ENCODE peak calls at places on chromosomes 12 and 14, in four cellular contexts. L, H, D and T are unnamed samples.

GRCh38 chr14:89654998-89655397 is 238.0 kb upstream of the FOXN3 start:
- DNase-seq in D (no peak), H (no peak), L (no peak), T (no peak)

GRCh38 chr14:66140213-66140918 is 345.8 kb upstream of the CCDC196 start:
- DNase-seq in L (no peak), D (no peak), H (no peak), T (no peak)

GRCh38 chr12:52971701-52972329 is 22.9 kb downstream of the KRT18 start:
- DNase-seq in L (peak), D (peak), H (no peak), T (peak)

GRCh38 chr12:6547987-6548386 is 7.9 kb downstream of the IFFO1 start:
- DNase-seq in L (peak), D (peak), H (no peak), T (no peak)

GRCh38 chr12:96141216-96141944 is 52.8 kb upstream of the ELK3 start:
- DNase-seq in L (peak), D (no peak), H (no peak), T (peak)

GRCh38 chr14:89137514-89138163 is 279.4 kb downstream of the FOXN3 start:
- DNase-seq in H (no peak), D (no peak), L (peak), T (peak)

GRCh38 chr12:98646165-98646764 is 1.2 kb downstream of the APAF1 start:
- DNase-seq in D (peak), L (peak), H (no peak), T (no peak)

GRCh38 chr12:123671876-123672275 is 963 bp downstream of the TCTN2 start:
- DNase-seq in D (no peak), L (peak), H (no peak), T (no peak)

GRCh38 chr12:49195734-49196133 is 6.9 kb upstream of the TUBA1A start:
- DNase-seq in L (no peak), H (no peak), D (no peak), T (no peak)

GRCh38 chr12:113396828-113397496 is 6.7 kb downstream of the SDS start:
- DNase-seq in H (no peak), D (no peak), L (no peak), T (no peak)

GRCh38 chr12:9096563-9097176 is 19.0 kb downstream of the A2M start:
- DNase-seq in H (no peak), L (no peak), D (no peak), T (no peak)

GRCh38 chr14:60724080-60724618 is at the start of gene SIX4:
- DNase-seq in D (peak), L (peak), H (peak), T (peak)

GRCh38 chr14:33676135-33676566 is 274.7 kb downstream of the EGLN3 start:
- DNase-seq in D (peak), H (peak), L (no peak), T (peak)

GRCh38 chr14:61179776-61180398 is 101.3 kb downstream of the TMEM30B start:
- DNase-seq in H (no peak), D (no peak), L (peak), T (no peak)

DNA sequence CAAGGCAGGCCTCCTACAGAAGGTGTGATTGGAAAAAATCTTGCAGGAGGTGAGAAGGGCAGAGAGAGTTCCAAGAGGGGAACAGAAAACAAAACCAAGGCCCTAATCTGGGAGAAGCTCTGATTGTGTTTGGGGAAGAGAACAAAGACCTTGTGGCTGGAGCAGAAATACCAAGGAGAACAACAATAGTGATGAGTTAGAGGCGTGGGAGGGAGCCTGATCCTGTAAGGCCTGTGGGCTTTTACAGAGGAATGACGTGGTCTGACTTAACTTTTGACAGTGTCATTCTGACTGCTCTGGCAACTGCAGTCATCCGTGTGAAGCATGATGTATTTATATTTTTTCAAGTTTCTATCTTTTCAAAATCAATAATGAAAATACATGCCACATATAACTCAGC is 200.6 kb downstream of the ANO4 start:
- DNase-seq in H (peak), L (peak), D (peak), T (no peak)
- H3K4me3 ChIP-seq in H (no peak), L (no peak), D (no peak), T (no peak)

DNA sequence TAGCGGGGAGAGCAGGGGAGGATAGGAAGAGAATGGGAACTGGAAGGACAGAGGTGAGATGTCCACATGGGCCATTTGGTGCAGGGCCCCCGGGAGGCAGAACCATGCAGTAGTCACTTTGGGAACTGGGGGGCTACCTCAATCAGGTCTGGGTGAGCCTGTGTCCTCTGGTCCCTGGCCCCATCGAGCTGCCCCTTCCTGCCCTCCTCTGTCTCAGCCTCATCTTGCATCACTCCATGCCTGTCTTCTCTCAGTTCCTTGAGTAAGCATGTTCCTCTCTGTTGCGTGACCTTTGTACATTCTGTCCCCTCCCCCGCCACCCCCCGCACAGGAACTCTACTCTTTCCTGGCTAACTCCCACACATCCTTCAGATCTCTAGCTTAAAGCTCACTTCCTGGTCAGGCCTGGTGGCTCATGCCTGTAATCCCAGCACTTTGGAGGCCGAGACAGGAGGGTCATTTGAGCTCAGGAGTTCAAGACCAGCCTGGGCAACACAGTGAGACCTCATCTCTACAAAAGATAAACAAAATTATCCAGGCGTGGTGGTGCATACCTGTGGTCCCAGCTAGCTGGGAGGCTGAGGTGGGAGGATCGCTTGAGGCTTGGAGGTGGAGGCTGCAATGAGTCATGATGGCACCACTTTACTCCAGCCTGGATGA is 23.2 kb downstream of the FOS start:
- DNase-seq in L (no peak), H (no peak), D (no peak), T (peak)
- H4K8ac ChIP-seq in L (no peak), H (no peak), D (no peak), T (peak)

GRCh38 chr12:94621662-94622359 is 28.5 kb downstream of the TMCC3 start:
- DNase-seq in L (peak), H (no peak), D (no peak), T (no peak)
- H3K4me3 ChIP-seq in L (no peak), H (no peak), D (no peak), T (no peak)

GRCh38 chr12:27119797-27120196 is 37.4 kb upstream of the C12orf71 start:
- DNase-seq in H (no peak), D (no peak), L (no peak), T (no peak)
- H4K8ac ChIP-seq in H (no peak), D (no peak), L (no peak), T (no peak)

GRCh38 chr12:64729909-64730584 is 29.2 kb downstream of the GNS start:
- DNase-seq in D (no peak), L (no peak), H (no peak), T (no peak)
- H3K4me3 ChIP-seq in D (no peak), L (no peak), H (no peak), T (no peak)

GRCh38 chr14:102278631-102278935 is 26.4 kb downstream of the MOK start:
- DNase-seq in D (no peak), H (no peak), L (no peak), T (no peak)
- H4K8ac ChIP-seq in D (no peak), H (no peak), L (peak), T (no peak)

DNA sequence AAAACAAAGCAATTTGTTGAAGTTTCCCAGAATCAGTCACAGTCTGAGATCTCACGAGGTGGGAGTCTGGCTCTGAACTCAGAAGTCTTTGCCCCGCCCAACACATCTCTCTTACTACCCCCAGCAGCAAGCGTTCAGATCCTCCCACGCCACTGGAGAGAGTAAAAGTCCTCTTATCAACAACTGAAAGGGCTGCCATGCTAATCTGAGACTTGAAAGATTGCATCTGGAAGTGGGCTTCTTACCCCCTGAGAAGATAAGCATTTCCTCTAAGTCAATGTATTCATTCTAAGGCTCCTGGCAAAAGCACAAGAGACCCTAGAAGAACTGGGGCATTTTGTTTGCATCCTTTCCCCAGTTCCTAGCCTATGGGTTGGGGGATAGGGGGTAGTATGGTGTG is 34.1 kb upstream of the STON2 start:
- DNase-seq in D (peak), L (no peak), H (no peak), T (no peak)
- H3K4me3 ChIP-seq in D (no peak), L (no peak), H (no peak), T (no peak)